ENCODE peak calls at places on chromosomes 13 and 19, in six cellular contexts. B, U, O, L, G and Y are unnamed samples.

GRCh38 chr19:40503300-40503699 is 36.5 kb downstream of the SPTBN4 start:
- DNase-seq in B (no peak), U (peak), O (peak), L (no peak), G (no peak), Y (no peak)

GRCh38 chr13:107457686-107458085 is 757.6 kb downstream of the LIG4 start:
- DNase-seq in B (no peak), U (no peak), O (no peak), L (no peak), G (no peak), Y (no peak)

GRCh38 chr19:55546822-55547614 is 1.7 kb upstream of the SBK3 start:
- DNase-seq in B (peak), U (peak), O (peak), L (peak), G (no peak), Y (peak)

GRCh38 chr19:54124393-54124792 is 8.8 kb downstream of the PRPF31 start:
- DNase-seq in B (no peak), U (no peak), O (no peak), L (no peak), G (no peak), Y (no peak)

GRCh38 chr19:18339703-18340102 is 695 bp upstream of the PGPEP1 start:
- DNase-seq in B (peak), U (peak), O (peak), L (no peak), G (no peak), Y (no peak)

GRCh38 chr13:50448535-50448981 is 394.9 kb downstream of the DLEU7 start:
- DNase-seq in B (no peak), U (no peak), O (no peak), L (no peak), G (no peak), Y (no peak)

GRCh38 chr13:27138457-27139093 is 33.0 kb downstream of the USP12 start:
- DNase-seq in B (no peak), U (peak), O (no peak), L (no peak), G (no peak), Y (no peak)

GRCh38 chr19:902446-903226 is 9.4 kb downstream of the RNU6-9 start:
- DNase-seq in B (no peak), U (no peak), O (no peak), L (no peak), G (no peak), Y (no peak)

GRCh38 chr13:27933580-27934328 is 14.0 kb downstream of the PDX1 start:
- DNase-seq in B (no peak), U (no peak), O (no peak), L (no peak), G (no peak), Y (no peak)

GRCh38 chr19:21463449-21464105 is 41.8 kb upstream of the ZNF429 start:
- DNase-seq in B (no peak), U (peak), O (no peak), L (no peak), G (no peak), Y (no peak)

GRCh38 chr19:32868206-32868950 is 1.2 kb downstream of the SLC7A9 start:
- DNase-seq in B (no peak), U (no peak), O (no peak), L (no peak), G (no peak), Y (no peak)

GRCh38 chr13:47934371-47934770 is 66.7 kb downstream of the SUCLA2 start:
- DNase-seq in B (no peak), U (no peak), O (no peak), L (no peak), G (no peak), Y (no peak)

GRCh38 chr19:54928299-54928698 is 19.0 kb downstream of the NLRP7 start:
- DNase-seq in B (no peak), U (peak), O (peak), L (no peak), G (no peak), Y (no peak)

GRCh38 chr13:39417131-39417530 is 185.9 kb downstream of the LHFPL6 start:
- DNase-seq in B (no peak), U (no peak), O (no peak), L (no peak), G (no peak), Y (peak)

GRCh38 chr13:30377312-30377685 is 45.0 kb upstream of the UBE2L5 start:
- DNase-seq in B (no peak), U (no peak), O (no peak), L (no peak), G (no peak), Y (no peak)

GRCh38 chr13:99269627-99270252 is 11.6 kb upstream of the GPR18 start:
- DNase-seq in B (peak), U (no peak), O (peak), L (peak), G (no peak), Y (no peak)

GRCh38 chr13:72004975-72005374 is 138.0 kb upstream of the DACH1 start:
- DNase-seq in B (no peak), U (no peak), O (no peak), L (no peak), G (no peak), Y (no peak)

GRCh38 chr19:57850553-57851017 is 926 bp downstream of the ZNF587 start:
- DNase-seq in B (peak), U (peak), O (peak), L (peak), G (no peak), Y (no peak)

GRCh38 chr13:72850959-72851677 is 69.2 kb downstream of the PIBF1 start:
- DNase-seq in B (no peak), U (no peak), O (no peak), L (no peak), G (no peak), Y (no peak)

GRCh38 chr13:112895521-112896465 is 73.2 kb upstream of the MCF2L start:
- DNase-seq in B (no peak), U (no peak), O (no peak), L (no peak), G (no peak), Y (no peak)

GRCh38 chr19:18397242-18398202 is at the start of gene LRRC25:
- DNase-seq in B (no peak), U (peak), O (no peak), L (no peak), G (no peak), Y (no peak)

GRCh38 chr13:111661776-111662175 is 341.3 kb downstream of the TEX29 start:
- DNase-seq in B (no peak), U (no peak), O (no peak), L (no peak), G (no peak), Y (no peak)

GRCh38 chr13:111658150-111659100 is 338.0 kb downstream of the TEX29 start:
- DNase-seq in B (no peak), U (no peak), O (no peak), L (no peak), G (no peak), Y (no peak)

GRCh38 chr13:111659236-111659635 is 338.8 kb downstream of the TEX29 start:
- DNase-seq in B (no peak), U (no peak), O (no peak), L (no peak), G (no peak), Y (no peak)

GRCh38 chr13:111661052-111661451 is 340.6 kb downstream of the TEX29 start:
- DNase-seq in B (no peak), U (no peak), O (no peak), L (no peak), G (no peak), Y (no peak)

GRCh38 chr13:111659842-111660241 is 339.4 kb downstream of the TEX29 start:
- DNase-seq in B (no peak), U (no peak), O (no peak), L (no peak), G (no peak), Y (no peak)
- TF ChIP-seq BHLHE40 in B (no peak), U (no peak), O (no peak), L (no peak), G (no peak), Y (no peak)

GRCh38 chr19:28393574-28394336 is 819.2 kb downstream of the UQCRFS1 start:
- DNase-seq in B (no peak), U (no peak), O (no peak), L (no peak), G (no peak), Y (no peak)
- TF ChIP-seq BHLHE40 in B (no peak), U (no peak), O (no peak), L (no peak), G (no peak), Y (no peak)

GRCh38 chr13:65943024-65943423 is 1287.1 kb downstream of the PCDH9 start:
- DNase-seq in B (peak), U (no peak), O (no peak), L (no peak), G (no peak), Y (no peak)
- TF ChIP-seq BHLHE40 in B (no peak), U (no peak), O (no peak), L (no peak), G (no peak), Y (no peak)

GRCh38 chr13:110617326-110618072 is 2.2 kb downstream of the NAXD start:
- DNase-seq in B (peak), U (no peak), O (no peak), L (peak), G (no peak), Y (no peak)

GRCh38 chr13:110618167-110618566 is 2.8 kb downstream of the NAXD start:
- DNase-seq in B (no peak), U (no peak), O (no peak), L (no peak), G (no peak), Y (no peak)

GRCh38 chr13:110615005-110615321 is 382 bp upstream of the NAXD start:
- DNase-seq in B (no peak), U (no peak), O (no peak), L (no peak), G (no peak), Y (no peak)

GRCh38 chr13:110615322-110616102 is at the start of gene NAXD:
- DNase-seq in B (peak), U (peak), O (peak), L (peak), G (peak), Y (peak)

GRCh38 chr13:110616103-110617101 is 1.1 kb downstream of the NAXD start:
- DNase-seq in B (peak), U (peak), O (peak), L (peak), G (no peak), Y (no peak)
- TF ChIP-seq BHLHE40 in B (no peak), U (no peak), O (no peak), L (no peak), G (peak), Y (no peak)

GRCh38 chr13:45162821-45163220 is 38.0 kb downstream of the KCTD4 start:
- DNase-seq in B (peak), U (no peak), O (peak), L (no peak), G (no peak), Y (no peak)

GRCh38 chr13:45168555-45168930 is 32.3 kb downstream of the KCTD4 start:
- DNase-seq in B (no peak), U (no peak), O (no peak), L (no peak), G (no peak), Y (no peak)

GRCh38 chr13:45166858-45167257 is 34.0 kb downstream of the KCTD4 start:
- DNase-seq in B (no peak), U (no peak), O (no peak), L (no peak), G (no peak), Y (no peak)

GRCh38 chr13:45162194-45162593 is 38.7 kb downstream of the KCTD4 start:
- DNase-seq in B (peak), U (no peak), O (no peak), L (no peak), G (no peak), Y (no peak)

GRCh38 chr13:45167611-45168554 is 33.0 kb downstream of the KCTD4 start:
- DNase-seq in B (no peak), U (no peak), O (peak), L (no peak), G (no peak), Y (no peak)
- TF ChIP-seq BHLHE40 in B (no peak), U (no peak), O (no peak), L (no peak), G (no peak), Y (no peak)

DNA sequence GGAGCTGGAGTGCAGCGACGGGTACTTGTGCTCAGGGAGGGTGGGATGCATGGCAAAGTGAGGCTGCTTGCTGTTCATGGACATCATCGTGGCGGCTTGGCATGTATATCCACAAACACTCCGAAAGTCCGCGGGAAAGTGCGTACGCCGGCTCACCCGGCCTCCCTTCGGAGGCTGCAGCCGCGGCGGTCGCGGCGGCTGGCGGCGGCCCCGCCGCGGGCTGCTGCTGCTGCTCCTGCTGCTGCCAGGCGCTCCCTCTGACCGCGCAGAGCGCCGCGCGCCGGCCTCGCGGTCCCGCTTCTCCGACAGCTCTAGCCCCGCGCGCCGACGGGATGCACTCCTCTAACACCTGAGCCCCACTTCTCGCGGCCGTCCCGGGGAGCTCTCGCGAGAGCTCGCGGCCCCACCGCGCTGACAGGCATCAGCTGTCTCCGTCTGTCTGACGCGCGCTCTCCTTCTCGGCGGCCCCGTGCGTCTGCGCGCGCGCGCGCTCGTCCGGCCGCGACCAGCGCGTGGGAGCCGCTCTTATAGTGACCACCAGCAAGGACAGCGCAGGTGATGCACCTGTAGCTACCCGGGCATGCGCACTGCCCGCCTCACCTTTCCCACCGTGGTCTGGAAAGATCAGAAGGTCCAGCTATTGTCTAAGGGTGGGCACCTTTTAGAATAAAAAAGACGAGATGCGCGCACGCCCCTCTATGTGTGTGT is at the start of gene POU4F1:
- DNase-seq in B (peak), U (peak), O (peak), L (peak), G (peak), Y (peak)
- TF ChIP-seq BHLHE40 in B (no peak), U (no peak), O (no peak), L (no peak), G (no peak), Y (no peak)

GRCh38 chr13:40787062-40787461 is 2.3 kb upstream of the SLC25A15 start:
- DNase-seq in B (peak), U (no peak), O (no peak), L (no peak), G (no peak), Y (no peak)

GRCh38 chr13:40786568-40786996 is 2.8 kb upstream of the SLC25A15 start:
- DNase-seq in B (peak), U (no peak), O (no peak), L (peak), G (no peak), Y (no peak)

GRCh38 chr13:40792284-40793051 is 3.1 kb downstream of the SLC25A15 start:
- DNase-seq in B (no peak), U (no peak), O (no peak), L (no peak), G (no peak), Y (no peak)

GRCh38 chr13:40790232-40790631 is 821 bp downstream of the SLC25A15 start:
- DNase-seq in B (no peak), U (no peak), O (no peak), L (no peak), G (no peak), Y (no peak)

DNA sequence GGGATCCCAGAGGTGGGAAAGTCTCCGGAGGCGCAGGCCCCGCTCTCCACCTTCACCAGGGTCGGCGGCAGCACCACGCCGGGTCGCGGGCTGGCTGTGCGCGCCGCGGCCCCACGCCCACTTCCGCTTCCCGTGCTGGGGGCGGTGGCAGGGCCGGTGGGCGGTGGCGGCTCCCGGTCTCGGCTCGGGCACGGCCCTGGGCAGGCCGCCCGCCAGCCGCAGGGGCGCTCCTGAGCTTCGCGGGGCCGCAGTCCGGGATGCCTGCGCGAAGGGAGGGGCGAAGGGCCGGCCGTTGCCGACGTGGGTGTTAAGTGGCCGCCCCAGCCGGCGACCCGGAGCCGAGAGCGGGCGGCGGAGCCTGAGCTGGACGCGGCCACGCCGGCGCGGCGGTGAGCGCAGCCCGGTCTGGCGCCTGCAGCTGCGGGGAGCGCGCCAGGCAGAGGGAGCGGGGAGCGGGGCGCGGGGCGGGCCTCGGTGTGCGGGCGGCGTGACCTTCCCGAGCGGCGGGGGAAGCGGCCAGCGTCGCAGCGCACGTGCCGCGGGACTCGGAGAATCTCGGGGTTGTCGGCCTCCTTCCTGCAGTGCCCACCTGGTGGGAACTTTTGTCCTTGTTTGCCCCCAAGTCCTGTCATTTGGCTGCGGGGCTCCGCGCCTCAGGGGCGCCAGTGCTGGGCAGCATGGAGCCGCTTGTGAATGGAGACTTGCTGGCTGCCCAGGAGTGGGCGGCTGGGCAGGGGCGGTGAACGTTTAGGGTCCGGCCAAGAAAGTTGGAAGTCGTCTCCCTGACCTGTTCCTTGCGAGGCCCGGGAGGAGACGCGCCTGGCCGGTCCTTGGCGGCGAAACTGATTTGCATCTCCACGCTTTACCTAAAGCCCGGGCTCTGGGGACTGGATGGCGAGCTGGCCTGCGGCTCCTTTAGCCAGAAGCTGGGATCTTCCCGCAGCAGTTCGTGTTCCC is at the start of gene SLC25A15:
- DNase-seq in B (peak), U (peak), O (peak), L (peak), G (no peak), Y (peak)
- TF ChIP-seq BHLHE40 in B (peak), U (peak), O (no peak), L (peak), G (peak), Y (no peak)

GRCh38 chr19:47111081-47111589 is 2.4 kb downstream of the ZC3H4 start:
- DNase-seq in B (no peak), U (peak), O (no peak), L (no peak), G (no peak), Y (peak)
- TF ChIP-seq BHLHE40 in B (no peak), U (no peak), O (no peak), L (no peak), G (no peak), Y (no peak)

DNA sequence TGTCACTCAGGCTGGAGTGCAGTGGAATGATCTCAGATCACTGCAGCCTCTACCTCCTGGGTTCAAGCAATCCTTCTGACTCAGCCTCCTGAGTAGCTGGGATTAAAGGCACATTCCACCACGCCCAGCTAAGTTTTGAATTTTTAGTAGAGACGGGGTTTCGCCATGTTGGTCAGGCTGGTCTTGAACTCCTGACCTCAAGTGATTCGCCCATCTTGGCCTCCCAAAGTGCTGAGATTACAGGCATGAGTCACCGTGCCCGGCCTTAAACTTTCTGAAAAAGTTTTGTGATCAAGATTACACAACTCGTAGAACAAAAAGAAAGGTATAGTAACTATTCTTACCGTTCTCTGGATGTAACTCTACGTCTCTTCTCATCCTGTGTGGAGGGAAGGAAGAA is 21.2 kb downstream of the DNMT1 start:
- DNase-seq in B (peak), U (no peak), O (peak), L (no peak), G (no peak), Y (no peak)
- TF ChIP-seq BHLHE40 in B (no peak), U (no peak), O (no peak), L (no peak), G (no peak), Y (no peak)

GRCh38 chr13:110726726-110727125 is 13.2 kb downstream of the ING1 start:
- DNase-seq in B (no peak), U (no peak), O (no peak), L (no peak), G (no peak), Y (no peak)
- TF ChIP-seq BHLHE40 in B (no peak), U (no peak), O (no peak), L (no peak), G (no peak), Y (no peak)